ENCODE peak calls at places on chromosomes 7 and 10, in five cellular contexts. X is CD8-positive, alpha-beta memory T cell; V is astrocyte of the spinal cord; R is cardiac fibroblast; W is A549. I is an unnamed sample.

GRCh38 chr10:17640331-17640816 is 3.6 kb upstream of the STAM start:
- DNase-seq in X (no peak), V (no peak), R (no peak), W (no peak), I (no peak)

GRCh38 chr7:86123476-86123875 is 520.2 kb upstream of the GRM3 start:
- DNase-seq in X (no peak), V (no peak), R (no peak), W (no peak), I (no peak)

GRCh38 chr10:48464121-48464870 is 140.6 kb downstream of the ARHGAP22 start:
- DNase-seq in X (no peak), V (no peak), R (no peak), W (no peak), I (no peak)

GRCh38 chr7:110050831-110051230 is 1040.1 kb upstream of the LRRN3 start:
- DNase-seq in X (no peak), V (peak), R (no peak), W (no peak), I (no peak)

GRCh38 chr10:12655940-12656339 is 306.6 kb downstream of the CAMK1D start:
- DNase-seq in X (no peak), V (no peak), R (no peak), W (no peak), I (no peak)

GRCh38 chr7:46848944-46849343 is 733.0 kb downstream of the TNS3 start:
- DNase-seq in X (no peak), V (no peak), R (no peak), W (no peak), I (peak)

GRCh38 chr7:26397326-26397725 is 105.7 kb downstream of the SNX10 start:
- DNase-seq in X (no peak), V (no peak), R (no peak), W (no peak), I (no peak)

GRCh38 chr10:114933588-114933987 is 4.4 kb upstream of the TRUB1 start:
- DNase-seq in X (no peak), V (peak), R (no peak), W (no peak), I (no peak)

GRCh38 chr7:141974831-141975230 is 1.3 kb upstream of the TAS2R38 start:
- DNase-seq in X (no peak), V (no peak), R (no peak), W (no peak), I (no peak)

GRCh38 chr7:4809091-4809591 is 33.7 kb downstream of the AP5Z1 start:
- DNase-seq in X (peak), V (no peak), R (no peak), W (no peak), I (no peak)

GRCh38 chr10:111522551-111522950 is 445.7 kb downstream of the ADRA2A start:
- DNase-seq in X (no peak), V (no peak), R (no peak), W (no peak), I (no peak)

GRCh38 chr7:126635545-126635944 is 617.2 kb downstream of the GRM8 start:
- DNase-seq in X (no peak), V (no peak), R (no peak), W (no peak), I (no peak)

GRCh38 chr7:150335101-150335773 is 6.2 kb downstream of the RARRES2 start:
- DNase-seq in X (no peak), V (peak), R (peak), W (no peak), I (peak)

GRCh38 chr10:30364391-30365268 is 15.6 kb upstream of the MTPAP start:
- DNase-seq in X (no peak), V (no peak), R (no peak), W (no peak), I (no peak)

GRCh38 chr10:5168897-5169296 is 16.1 kb downstream of the AKR1C8 start:
- DNase-seq in X (no peak), V (no peak), R (no peak), W (no peak), I (no peak)

GRCh38 chr10:22229756-22230330 is 12.0 kb upstream of the EBLN1 start:
- DNase-seq in X (no peak), V (peak), R (no peak), W (no peak), I (no peak)

GRCh38 chr10:129521161-129522025 is 54.4 kb downstream of the MGMT start:
- DNase-seq in X (no peak), V (no peak), R (no peak), W (no peak), I (no peak)

GRCh38 chr10:113517893-113518240 is 35.0 kb upstream of the HABP2 start:
- DNase-seq in X (no peak), V (no peak), R (no peak), W (no peak), I (no peak)

GRCh38 chr7:143363011-143363937 is 761 bp upstream of the FAM131B start:
- DNase-seq in X (no peak), V (no peak), R (no peak), W (no peak), I (no peak)

GRCh38 chr7:143361552-143362125 is 874 bp downstream of the FAM131B start:
- DNase-seq in X (no peak), V (no peak), R (no peak), W (no peak), I (no peak)

GRCh38 chr7:143362126-143362961 is at the start of gene FAM131B:
- DNase-seq in X (peak), V (no peak), R (no peak), W (no peak), I (peak)

GRCh38 chr7:143359769-143360168 is 2.7 kb downstream of the FAM131B start:
- DNase-seq in X (no peak), V (no peak), R (no peak), W (no peak), I (no peak)

DNA sequence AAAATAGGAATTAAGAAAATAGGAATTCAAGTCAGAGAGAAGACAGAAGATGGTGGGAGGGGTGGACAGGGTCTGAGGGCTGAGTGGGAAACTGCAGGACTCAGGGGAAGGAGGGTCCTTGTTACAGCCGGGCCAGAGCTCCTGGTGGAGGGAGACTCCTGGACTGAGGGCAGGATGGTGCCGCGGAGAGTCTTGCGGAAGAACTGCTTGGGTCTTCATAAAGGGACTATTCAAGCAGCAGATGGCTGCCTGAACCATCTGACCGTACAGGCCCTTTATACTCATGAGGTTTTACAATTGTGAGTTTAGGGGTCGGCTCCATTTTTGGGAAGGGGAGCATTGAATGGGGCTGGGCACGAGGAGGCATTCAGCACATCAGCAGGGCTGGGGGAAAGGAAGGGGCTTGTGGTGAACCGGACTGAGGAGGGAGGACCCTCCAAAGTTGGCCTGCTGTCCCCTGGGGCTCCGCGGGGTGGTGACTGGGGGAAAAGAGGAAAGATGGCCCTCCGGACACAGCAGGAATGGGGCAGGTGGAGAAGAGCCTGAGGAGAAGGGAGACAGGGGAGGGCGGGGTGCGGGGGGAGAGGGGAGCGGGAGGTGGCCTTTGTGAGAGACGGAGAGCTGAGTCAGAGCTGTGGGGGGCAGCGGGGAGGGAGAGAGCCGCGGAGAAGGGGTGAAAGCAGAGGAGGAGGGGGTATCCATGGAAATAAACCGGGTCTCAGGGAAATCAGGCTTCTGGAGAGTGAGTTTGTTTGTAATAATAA is 1.5 kb downstream of the FAM131B start:
- DNase-seq in X (no peak), V (no peak), R (no peak), W (no peak), I (no peak)
- H3K4me3 ChIP-seq in X (no peak), V (no peak), R (no peak), W (peak), I (no peak)

GRCh38 chr7:17097668-17098297 is 200.7 kb upstream of the AHR start:
- DNase-seq in X (no peak), V (no peak), R (peak), W (no peak), I (no peak)
- H3K4me3 ChIP-seq in X (no peak), V (no peak), R (no peak), W (no peak), I (no peak)

DNA sequence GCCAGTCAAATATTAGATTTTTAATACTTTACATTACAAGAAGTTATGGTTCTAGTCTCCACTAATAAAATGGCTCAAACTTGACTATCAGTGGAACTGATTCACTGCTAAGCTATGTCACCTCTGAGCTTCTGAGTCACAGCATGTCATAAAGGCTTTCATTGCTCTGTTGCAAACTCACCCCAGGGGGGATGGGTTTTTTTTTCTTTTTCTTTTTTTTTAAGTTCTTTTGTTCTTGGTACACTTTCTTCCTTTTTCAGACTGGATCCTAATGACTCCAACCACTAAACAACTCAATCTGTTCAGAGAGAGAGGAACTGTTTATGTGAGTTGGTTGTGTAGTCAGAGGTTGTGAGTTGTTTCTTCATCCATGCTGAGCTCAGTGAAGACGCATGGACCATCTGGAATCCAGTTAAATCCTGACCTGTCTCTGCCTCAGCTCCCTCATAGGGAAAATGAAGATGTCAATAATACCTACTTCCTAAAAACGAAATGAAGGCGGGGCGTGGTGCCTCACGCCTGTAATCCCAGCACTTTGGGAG is 11.0 kb downstream of the MYOF start:
- DNase-seq in X (no peak), V (peak), R (peak), W (peak), I (peak)
- H3K4me3 ChIP-seq in X (no peak), V (no peak), R (no peak), W (no peak), I (no peak)

DNA sequence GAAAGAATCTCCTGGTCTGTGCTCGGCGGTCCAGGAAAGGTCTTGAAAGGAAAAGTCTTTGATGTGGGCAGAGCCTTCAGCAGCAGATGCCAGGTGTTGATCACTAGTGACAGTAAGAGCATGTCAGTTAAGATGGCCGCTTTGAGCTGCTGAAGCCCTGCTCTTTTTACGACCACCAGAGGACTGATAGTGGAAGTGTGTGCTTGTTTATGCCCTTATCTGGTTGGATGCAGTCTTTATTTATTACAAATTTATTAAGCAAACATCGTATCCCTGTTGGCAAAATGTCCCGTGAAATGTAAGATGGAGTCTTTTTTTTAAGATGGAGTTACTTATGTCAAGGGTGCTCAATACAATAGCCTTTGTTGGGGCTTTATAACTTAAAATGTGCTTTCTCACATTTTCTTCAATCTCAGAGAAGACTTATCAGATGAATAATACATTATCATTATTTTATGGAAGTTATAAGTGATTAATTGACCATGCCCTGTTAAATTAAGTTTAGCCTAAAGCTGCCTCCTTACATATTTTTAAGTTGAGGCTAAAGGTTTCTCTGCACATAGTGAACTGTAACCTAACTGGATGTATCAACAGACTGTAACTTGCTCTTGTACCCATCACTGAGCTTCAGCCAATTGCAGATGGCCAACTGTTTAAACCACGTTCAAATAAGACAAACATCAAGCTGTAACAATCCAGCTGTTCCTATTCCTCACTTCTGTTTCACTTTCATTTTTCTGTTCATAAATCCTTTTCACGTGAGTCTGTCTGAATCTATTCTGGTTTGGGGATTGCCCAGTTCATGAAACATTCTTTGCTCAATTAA is 97.4 kb upstream of the PIK3CG start:
- DNase-seq in X (no peak), V (peak), R (peak), W (no peak), I (no peak)
- H3K4me3 ChIP-seq in X (peak), V (no peak), R (no peak), W (no peak), I (peak)

DNA sequence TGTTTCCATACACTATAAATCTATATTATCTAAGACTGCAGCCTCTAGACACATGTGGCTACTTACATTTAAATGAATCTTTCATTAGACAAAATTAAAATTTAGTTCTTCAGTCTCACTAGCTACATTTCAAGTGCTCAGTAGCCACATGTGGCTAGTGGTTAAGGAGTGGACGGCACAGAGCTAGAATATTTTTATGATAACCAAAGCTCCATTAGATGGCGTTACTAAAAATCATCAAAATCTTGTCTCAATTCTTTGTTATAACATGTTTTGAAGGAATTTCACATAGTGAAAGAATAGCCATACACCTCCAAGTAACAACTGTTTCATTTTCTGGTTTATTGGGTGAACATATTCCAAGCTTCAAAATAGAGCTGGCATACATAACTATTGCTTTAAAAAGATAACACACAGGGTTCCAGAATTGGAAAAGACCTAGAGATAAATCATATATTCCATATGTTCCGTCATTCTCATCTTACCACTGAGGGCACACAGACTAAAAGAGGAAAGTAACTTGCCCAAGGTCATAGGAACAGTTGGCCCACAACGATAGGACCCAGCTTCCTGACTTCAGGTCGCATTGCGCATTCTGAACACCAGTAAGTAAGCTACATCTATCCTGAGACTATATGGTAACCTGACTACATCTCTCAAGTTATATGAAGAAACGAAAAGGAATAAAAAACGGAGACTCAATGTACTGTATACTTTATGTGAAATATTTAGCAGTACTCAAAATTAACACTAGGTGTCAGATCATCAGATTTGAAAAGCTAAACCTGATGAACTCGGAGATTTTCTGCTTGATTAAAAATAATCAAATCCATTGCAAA is 66.6 kb downstream of the CAV1 start:
- DNase-seq in X (no peak), V (peak), R (no peak), W (no peak), I (no peak)
- H3K4me3 ChIP-seq in X (no peak), V (no peak), R (no peak), W (peak), I (peak)

GRCh38 chr7:77200542-77200941 is 923 bp upstream of the FGL2 start:
- DNase-seq in X (no peak), V (no peak), R (no peak), W (no peak), I (no peak)

GRCh38 chr7:77202544-77202976 is 2.9 kb upstream of the FGL2 start:
- DNase-seq in X (no peak), V (no peak), R (no peak), W (no peak), I (no peak)

GRCh38 chr7:77199008-77199966 is at the start of gene FGL2:
- DNase-seq in X (peak), V (peak), R (peak), W (no peak), I (peak)

DNA sequence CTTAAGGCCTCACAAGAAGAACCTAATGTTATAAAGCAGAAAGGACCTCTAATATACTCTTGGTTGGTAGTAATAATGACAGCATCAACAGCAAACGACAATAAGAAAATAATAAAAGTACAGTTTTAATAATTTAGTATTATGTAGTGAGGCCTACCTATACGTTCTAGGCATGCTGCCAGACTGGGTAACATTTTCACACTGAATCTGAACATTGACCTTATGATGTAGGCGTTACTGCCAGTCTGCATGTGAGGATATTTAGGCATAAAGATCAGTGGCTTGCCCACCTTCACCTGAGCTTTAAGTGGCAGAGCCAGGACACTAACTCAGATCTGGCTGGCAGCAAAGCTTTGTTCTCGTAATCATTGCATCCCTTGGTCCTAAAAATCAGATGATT is 2.5 kb downstream of the FGL2 start:
- DNase-seq in X (no peak), V (no peak), R (no peak), W (no peak), I (no peak)
- H3K4me3 ChIP-seq in X (no peak), V (no peak), R (no peak), W (no peak), I (no peak)

DNA sequence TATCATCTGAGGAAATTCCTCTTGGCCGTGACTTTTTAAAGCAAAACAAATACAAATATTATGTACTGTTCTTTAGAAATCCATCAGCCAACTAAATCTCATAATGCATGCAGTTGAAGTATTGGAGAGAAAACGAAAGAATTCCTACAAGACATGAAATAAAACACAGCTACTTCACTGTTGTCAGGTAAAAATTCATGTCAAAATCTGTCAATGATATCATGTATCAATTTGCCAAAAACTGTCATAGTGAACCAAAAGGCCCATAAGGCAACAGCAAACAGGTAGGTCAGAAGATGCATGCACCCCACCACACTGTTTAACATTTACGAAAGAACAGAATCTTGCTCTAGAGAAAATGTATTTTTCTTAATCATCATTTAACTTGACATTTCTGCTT is 2.3 kb downstream of the GPR22 start:
- DNase-seq in X (no peak), V (no peak), R (no peak), W (no peak), I (no peak)
- H3K4me3 ChIP-seq in X (no peak), V (no peak), R (no peak), W (no peak), I (no peak)

DNA sequence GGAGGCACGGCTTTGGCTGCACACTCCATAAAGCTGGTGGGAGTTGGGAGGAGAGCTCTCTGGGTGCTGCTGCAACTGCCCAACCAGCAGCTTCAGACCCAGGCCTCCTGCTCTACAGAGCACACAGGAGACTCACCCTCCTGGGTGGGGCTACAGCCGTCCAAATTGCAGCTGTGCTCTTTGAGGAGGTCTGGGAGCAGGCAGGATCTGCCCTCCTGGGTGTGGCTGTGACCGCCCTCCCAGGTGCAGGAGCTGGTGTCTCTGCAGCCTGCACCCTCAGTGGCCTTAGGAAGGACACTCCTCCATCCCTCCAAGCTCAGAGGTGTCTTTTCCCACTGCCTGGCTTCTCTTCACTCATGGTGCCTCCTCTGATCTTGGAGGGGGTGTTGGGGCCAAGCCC is 20.0 kb upstream of the PRF1 start:
- DNase-seq in X (no peak), V (no peak), R (no peak), W (no peak), I (no peak)
- H3K4me3 ChIP-seq in X (no peak), V (no peak), R (no peak), W (no peak), I (no peak)

DNA sequence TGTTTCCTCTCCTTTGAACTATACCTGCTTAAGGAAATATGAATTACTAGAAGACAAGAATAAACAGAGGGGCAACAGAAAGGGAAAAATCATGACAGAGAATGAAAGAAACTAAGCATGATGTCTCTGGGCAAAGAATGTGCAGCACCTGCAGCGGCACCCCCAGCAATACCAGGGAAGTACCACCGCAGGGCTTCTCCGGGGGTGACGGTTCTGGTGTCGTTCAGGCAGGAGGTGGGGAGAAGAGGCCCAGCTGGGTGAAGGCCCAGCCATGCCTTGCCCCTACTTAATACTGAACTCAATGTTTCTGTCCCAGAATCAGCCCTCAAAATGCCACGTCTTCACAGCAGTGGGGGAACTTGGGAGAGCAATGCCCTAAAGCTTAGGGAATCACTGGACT is 337.6 kb downstream of the CDC14C start:
- DNase-seq in X (no peak), V (no peak), R (no peak), W (no peak), I (no peak)
- H3K4me3 ChIP-seq in X (no peak), V (no peak), R (no peak), W (no peak), I (no peak)